ENCODE peak calls at places on chromosome 2, in eight cellular contexts. K, R, P, N, Z, J, Q and G are unnamed samples. For H3K4me1, the result is how much of the 10 kb centered on the place peaks cover.

GRCh38 chr2:154914606-154915005 is 216.1 kb downstream of the KCNJ3 start:
- DNase-seq in K (no peak), R (no peak), P (no peak), N (no peak), Z (no peak), J (no peak), Q (no peak), G (no peak)

GRCh38 chr2:26606847-26607190 is 34.3 kb downstream of the CIB4 start:
- DNase-seq in K (no peak), R (no peak), P (peak), N (no peak), Z (no peak), J (no peak), Q (no peak), G (no peak)

GRCh38 chr2:31347788-31348187 is 66.8 kb downstream of the XDH start:
- DNase-seq in K (no peak), R (peak), P (no peak), N (no peak), Z (no peak), J (no peak), Q (no peak), G (no peak)

GRCh38 chr2:189267925-189268579 is 88.5 kb upstream of the COL5A2 start:
- DNase-seq in K (no peak), R (peak), P (no peak), N (no peak), Z (no peak), J (no peak), Q (no peak), G (no peak)

GRCh38 chr2:26884486-26884885 is 36.6 kb downstream of the DPYSL5 start:
- DNase-seq in K (no peak), R (no peak), P (no peak), N (no peak), Z (no peak), J (no peak), Q (no peak), G (no peak)

GRCh38 chr2:142502402-142502801 is 371.6 kb upstream of the LRP1B start:
- DNase-seq in K (no peak), R (no peak), P (no peak), N (no peak), Z (no peak), J (no peak), Q (no peak), G (no peak)

GRCh38 chr2:43169091-43169936 is 57.1 kb downstream of the ZFP36L2 start:
- DNase-seq in K (peak), R (no peak), P (no peak), N (peak), Z (peak), J (no peak), Q (peak), G (peak)

GRCh38 chr2:152520759-152521158 is 185.8 kb downstream of the FMNL2 start:
- DNase-seq in K (no peak), R (no peak), P (no peak), N (no peak), Z (no peak), J (no peak), Q (no peak), G (no peak)

GRCh38 chr2:228048838-228049490 is 132.5 kb downstream of the SPHKAP start:
- DNase-seq in K (no peak), R (peak), P (peak), N (peak), Z (peak), J (no peak), Q (no peak), G (no peak)

GRCh38 chr2:12300927-12301326 is 415.8 kb upstream of the TRIB2 start:
- DNase-seq in K (no peak), R (no peak), P (no peak), N (no peak), Z (no peak), J (no peak), Q (no peak), G (no peak)

GRCh38 chr2:226969412-226969811 is 133.6 kb downstream of the RHBDD1 start:
- DNase-seq in K (no peak), R (peak), P (no peak), N (no peak), Z (no peak), J (no peak), Q (no peak), G (no peak)

GRCh38 chr2:200964498-200964897 is 1.0 kb upstream of the ORC2 start:
- DNase-seq in K (no peak), R (no peak), P (no peak), N (no peak), Z (no peak), J (no peak), Q (no peak), G (no peak)

GRCh38 chr2:176455865-176456291 is 186.6 kb downstream of the MTX2 start:
- DNase-seq in K (peak), R (peak), P (no peak), N (no peak), Z (no peak), J (no peak), Q (peak), G (no peak)

GRCh38 chr2:99607454-99607853 is 117.6 kb upstream of the REV1 start:
- DNase-seq in K (no peak), R (no peak), P (no peak), N (no peak), Z (no peak), J (no peak), Q (no peak), G (no peak)

GRCh38 chr2:50401772-50402653 is 629.9 kb downstream of the NRXN1 start:
- DNase-seq in K (no peak), R (peak), P (peak), N (peak), Z (peak), J (no peak), Q (no peak), G (no peak)

DNA sequence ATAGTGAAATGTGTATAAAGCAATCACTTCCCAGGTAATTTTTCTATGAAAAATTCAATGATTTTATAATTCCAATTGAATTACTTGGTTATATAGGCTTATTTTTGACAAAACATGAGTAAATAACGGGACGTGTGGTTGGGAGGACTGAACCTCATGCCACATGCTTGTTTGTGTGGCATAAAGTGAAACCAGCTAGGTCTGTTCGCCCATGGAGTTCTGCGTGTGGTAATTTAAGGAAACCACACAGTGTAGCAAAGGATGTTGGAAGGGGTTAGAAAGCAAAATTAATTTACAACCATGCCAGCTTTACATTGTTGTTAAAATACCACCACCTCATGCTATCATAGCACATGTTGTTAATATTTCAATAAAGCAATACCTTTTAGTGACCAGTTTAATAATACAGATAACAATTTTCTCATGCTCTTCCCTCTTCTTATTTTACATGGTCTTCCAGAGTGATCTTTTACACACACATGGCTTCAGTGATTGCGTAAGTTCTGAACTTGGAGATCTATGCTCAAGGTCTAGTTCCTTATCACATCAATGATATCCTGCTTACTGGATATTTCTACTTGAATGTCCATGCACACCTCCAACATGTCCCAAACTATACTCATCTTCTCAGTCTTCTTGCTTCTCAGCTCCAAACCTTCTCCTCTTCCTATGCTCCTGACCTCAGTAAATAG is 156.4 kb upstream of the ITGA4 start:
- DNase-seq in K (no peak), R (no peak), P (no peak), N (no peak), Z (no peak), J (no peak), Q (no peak), G (peak)
- H3K4me3 ChIP-seq in K (no peak), R (no peak), P (no peak), N (no peak), Z (no peak), J (no peak), Q (no peak), G (peak)

DNA sequence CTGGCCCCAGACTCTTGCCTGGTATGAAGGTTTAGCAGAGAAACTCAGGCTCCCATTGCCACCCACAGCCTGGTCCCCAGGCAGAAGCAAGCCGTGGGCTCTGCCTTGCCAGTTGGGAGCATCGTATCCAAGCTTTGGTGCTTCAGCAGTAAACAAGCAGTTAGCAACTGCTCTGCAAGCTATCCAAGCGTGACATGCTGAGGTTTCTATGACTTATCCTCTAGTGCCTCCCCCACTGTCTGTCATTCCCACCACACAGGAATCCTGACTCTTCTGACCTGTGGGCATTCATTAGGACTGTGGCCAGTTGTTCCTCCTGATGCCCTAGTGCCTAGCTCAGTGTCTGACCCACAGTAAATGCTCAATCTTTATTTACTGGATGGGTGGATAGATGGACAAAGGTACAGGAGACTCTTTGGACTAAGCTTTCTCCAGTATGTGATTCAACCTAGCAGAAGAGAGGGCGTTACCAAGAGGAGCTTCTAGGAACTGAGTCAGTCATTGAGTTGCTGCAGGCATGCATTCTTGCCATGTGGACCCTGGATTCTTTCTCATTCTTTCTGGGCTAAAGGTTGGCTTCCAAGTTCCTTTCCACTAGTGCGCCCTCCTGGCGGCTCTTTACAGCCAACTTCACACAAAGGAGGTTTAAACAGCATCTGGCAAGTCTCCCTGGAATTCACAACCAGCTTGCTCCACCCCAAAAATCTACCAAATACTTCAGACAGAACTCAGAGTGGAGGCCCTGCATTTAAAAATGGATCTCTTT is 40.6 kb upstream of the MRPL19 start:
- DNase-seq in K (no peak), R (peak), P (no peak), N (peak), Z (peak), J (no peak), Q (no peak), G (no peak)
- TF ChIP-seq CTCF in K (no peak), R (peak), P (no peak), N (no peak), Z (peak), J (no peak), Q (no peak), G (no peak)

DNA sequence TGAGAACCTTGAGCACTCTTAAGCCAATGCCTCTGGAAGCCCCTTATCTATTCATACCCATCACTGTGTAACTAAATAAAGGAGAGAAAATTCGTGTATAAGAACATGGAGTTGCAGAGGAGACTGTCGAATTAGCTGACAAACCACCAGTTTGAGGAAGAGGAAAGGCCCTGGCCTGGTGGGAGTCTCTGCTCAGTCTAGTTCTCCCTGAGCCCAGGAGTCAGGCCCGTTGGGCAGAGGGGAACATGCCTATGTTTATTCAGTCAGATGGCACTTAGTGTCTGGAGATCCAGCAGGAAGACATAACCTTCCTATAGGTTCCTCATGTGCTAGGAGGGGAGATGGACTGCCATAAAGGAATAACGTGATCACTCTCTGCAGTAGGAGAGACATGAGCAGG is 60.3 kb downstream of the MGAT5 start:
- DNase-seq in K (no peak), R (no peak), P (no peak), N (no peak), Z (no peak), J (no peak), Q (no peak), G (no peak)
- H3K4me1 ChIP-seq in K (half or more), R (under half), P (under half), N (under half), Z (under half), J (under half), Q (under half), G (under half)

DNA sequence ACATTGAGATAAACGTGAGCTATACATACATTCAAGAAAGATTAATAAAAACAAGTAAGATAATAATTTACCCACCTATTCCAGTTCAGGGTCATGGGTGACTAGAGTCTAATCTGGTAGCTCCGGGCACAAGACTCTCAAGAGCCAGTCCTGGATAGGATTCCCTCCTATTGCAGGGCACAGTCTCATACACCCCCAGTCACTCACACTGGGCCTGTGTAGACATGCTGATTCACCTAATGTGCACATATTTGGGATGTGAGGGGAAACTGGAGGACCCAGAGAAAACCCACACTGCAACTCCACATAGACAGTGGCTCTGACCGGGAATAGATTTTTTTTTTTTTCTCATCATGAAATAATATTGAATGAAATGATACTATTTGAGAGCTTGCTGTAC is 81.5 kb upstream of the THUMPD2 start:
- DNase-seq in K (no peak), R (no peak), P (no peak), N (no peak), Z (no peak), J (no peak), Q (no peak), G (no peak)
- H3K4me3 ChIP-seq in K (no peak), R (no peak), P (no peak), N (no peak), Z (no peak), J (no peak), Q (no peak), G (no peak)

DNA sequence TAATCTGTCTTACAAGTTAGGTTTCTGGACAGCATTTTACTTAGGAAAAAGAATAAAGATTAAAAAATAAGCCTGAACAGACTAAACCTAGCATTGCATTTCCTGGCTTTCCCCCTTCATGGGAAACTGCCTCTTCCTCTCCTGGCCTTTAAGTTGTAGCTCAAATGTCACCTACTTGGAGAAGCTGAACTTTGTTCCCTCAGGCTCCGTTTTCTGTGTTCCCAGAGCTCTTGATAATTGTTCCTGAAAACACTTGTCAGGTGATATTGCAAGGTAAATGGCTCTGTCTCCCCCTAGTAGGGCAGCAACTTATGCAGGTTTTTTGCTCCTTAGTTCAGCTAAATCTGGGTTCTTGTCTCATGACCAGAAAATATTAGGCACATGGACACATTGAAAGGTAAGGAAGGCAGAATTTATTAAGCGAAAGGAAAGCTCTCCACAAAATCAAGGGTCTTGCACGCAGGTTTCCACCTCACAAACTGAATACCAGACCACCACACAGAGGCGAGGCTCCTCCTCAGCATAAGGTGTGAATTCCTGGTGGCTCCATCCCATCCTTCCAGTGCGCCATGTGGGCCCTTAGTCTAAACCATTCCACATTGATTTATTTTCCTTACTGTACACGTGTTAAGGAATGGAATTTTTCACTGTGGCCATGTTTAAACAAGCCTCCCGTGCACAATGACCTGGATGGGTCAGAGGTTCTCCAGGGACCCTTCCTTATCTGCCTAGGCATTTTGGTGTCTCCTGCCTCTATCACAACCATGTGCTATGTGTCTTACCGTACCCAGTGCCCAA is 229.3 kb downstream of the HNMT start:
- DNase-seq in K (no peak), R (no peak), P (no peak), N (no peak), Z (no peak), J (no peak), Q (no peak), G (no peak)
- TF ChIP-seq CTCF in K (no peak), R (no peak), P (no peak), N (no peak), Z (no peak), J (no peak), Q (no peak), G (no peak)